ENCODE peak calls at places on chromosomes 13 and 19, in seven cellular contexts. R is psoas muscle, H is BE2C, P is hippocampal formation, G is GM20000, D is AG08395, B is hypothalamus. F is an unnamed sample.

GRCh38 chr19:4174895-4175668 is 7.3 kb downstream of the SIRT6 start:
- DNase-seq in R (no peak), H (no peak), P (no peak), G (no peak), D (no peak), B (no peak), F (no peak)

GRCh38 chr19:8575467-8575997 is 1.7 kb downstream of the MYO1F start:
- DNase-seq in R (no peak), H (no peak), P (no peak), G (no peak), D (peak), B (no peak), F (no peak)

GRCh38 chr19:498591-498950 is 2.3 kb downstream of the MADCAM1 start:
- DNase-seq in R (no peak), H (peak), P (no peak), G (no peak), D (no peak), B (no peak), F (no peak)

GRCh38 chr13:109790951-109791605 is 4.7 kb upstream of the IRS2 start:
- DNase-seq in R (no peak), H (peak), P (peak), G (no peak), D (no peak), B (no peak), F (peak)

GRCh38 chr13:102643656-102644055 is 46.9 kb downstream of the TPP2 start:
- DNase-seq in R (no peak), H (no peak), P (no peak), G (no peak), D (no peak), B (no peak), F (no peak)

GRCh38 chr13:26025196-26025595 is 26.6 kb downstream of the SHISA2 start:
- DNase-seq in R (no peak), H (no peak), P (peak), G (no peak), D (no peak), B (no peak), F (no peak)

GRCh38 chr19:38675611-38676010 is 28.2 kb downstream of the ACTN4 start:
- DNase-seq in R (peak), H (no peak), P (peak), G (no peak), D (no peak), B (no peak), F (no peak)

GRCh38 chr19:2822846-2823245 is 3.2 kb downstream of the ZNF554 start:
- DNase-seq in R (no peak), H (no peak), P (no peak), G (no peak), D (no peak), B (no peak), F (no peak)

GRCh38 chr13:71290963-71291937 is 575.8 kb downstream of the DACH1 start:
- DNase-seq in R (no peak), H (no peak), P (no peak), G (peak), D (peak), B (no peak), F (no peak)

GRCh38 chr19:18967358-18968146 is 26.5 kb upstream of the HOMER3 start:
- DNase-seq in R (peak), H (no peak), P (peak), G (no peak), D (peak), B (no peak), F (no peak)

GRCh38 chr19:39502640-39503417 is 4.1 kb downstream of the DLL3 start:
- DNase-seq in R (peak), H (no peak), P (no peak), G (peak), D (peak), B (no peak), F (peak)

GRCh38 chr19:15913384-15913783 is 15.5 kb upstream of the CYP4F2 start:
- DNase-seq in R (no peak), H (no peak), P (no peak), G (no peak), D (no peak), B (no peak), F (no peak)

GRCh38 chr13:69595181-69595580 is 512.4 kb upstream of the ATXN8OS start:
- DNase-seq in R (no peak), H (no peak), P (no peak), G (no peak), D (no peak), B (no peak), F (no peak)

GRCh38 chr19:3443840-3444694 is 36.3 kb downstream of the SMIM24 start:
- DNase-seq in R (no peak), H (peak), P (no peak), G (no peak), D (no peak), B (no peak), F (no peak)

GRCh38 chr19:5691930-5692784 is 2.1 kb downstream of the RPL36 start:
- DNase-seq in R (no peak), H (peak), P (no peak), G (no peak), D (no peak), B (no peak), F (no peak)

GRCh38 chr19:8050274-8051096 is 2.1 kb upstream of the CCL25 start:
- DNase-seq in R (peak), H (peak), P (peak), G (peak), D (peak), B (peak), F (peak)

GRCh38 chr19:19475845-19476828 is 39.2 kb downstream of the TSSK6 start:
- DNase-seq in R (peak), H (peak), P (no peak), G (no peak), D (peak), B (no peak), F (peak)

GRCh38 chr13:28494861-28495585 is at the start of gene FLT1:
- DNase-seq in R (peak), H (peak), P (no peak), G (no peak), D (peak), B (no peak), F (no peak)

GRCh38 chr13:69458013-69458412 is 649.6 kb upstream of the ATXN8OS start:
- DNase-seq in R (no peak), H (no peak), P (no peak), G (no peak), D (no peak), B (no peak), F (no peak)

GRCh38 chr13:50323440-50324070 is 308.3 kb downstream of the KCNRG start:
- DNase-seq in R (no peak), H (no peak), P (no peak), G (no peak), D (peak), B (no peak), F (no peak)

GRCh38 chr19:35609881-35610353 is 2.6 kb upstream of the HAUS5 start:
- DNase-seq in R (peak), H (no peak), P (no peak), G (peak), D (no peak), B (no peak), F (no peak)

GRCh38 chr13:113901231-113901630 is 37.4 kb upstream of the GAS6 start:
- DNase-seq in R (no peak), H (no peak), P (no peak), G (no peak), D (no peak), B (no peak), F (no peak)

GRCh38 chr19:17739121-17739875 is 12.0 kb upstream of the FCHO1 start:
- DNase-seq in R (no peak), H (peak), P (no peak), G (peak), D (no peak), B (no peak), F (no peak)

GRCh38 chr19:55668603-55669348 is 6.2 kb upstream of the EPN1 start:
- DNase-seq in R (no peak), H (no peak), P (no peak), G (no peak), D (no peak), B (no peak), F (no peak)

GRCh38 chr13:56659041-56659471 is 481.7 kb upstream of the PRR20A start:
- DNase-seq in R (peak), H (peak), P (no peak), G (no peak), D (no peak), B (no peak), F (no peak)

GRCh38 chr19:55279376-55279772 is 536 bp downstream of the HSPBP1 start:
- DNase-seq in R (no peak), H (no peak), P (no peak), G (no peak), D (no peak), B (no peak), F (no peak)

GRCh38 chr13:103436057-103436654 is 369.9 kb upstream of the SLC10A2 start:
- DNase-seq in R (no peak), H (no peak), P (no peak), G (no peak), D (no peak), B (no peak), F (no peak)